ENCODE peak calls at places on chromosomes 1 and 21, in seven cellular contexts. Z is fibroblast of lung, W is PC-3, T is mammary epithelial cell, A is HepG2, U is hepatocyte, X is DND-41. P is an unnamed sample.
A peak's percentile ranks its signal among the peaks of the same experiment; 100 is the strongest.

GRCh38 chr1:109931189-109931672 is 20.6 kb downstream of the CSF1 start:
- DNase-seq in U (peak; percentile 72), T (no peak), X (no peak), W (peak; percentile 42), A (peak; percentile 82), Z (peak; percentile 85), P (peak; percentile 97)

GRCh38 chr1:216075339-216075738 is 347.9 kb downstream of the USH2A start:
- DNase-seq in T (no peak), U (no peak), Z (peak; percentile 23), W (peak; percentile 42), A (no peak), X (no peak), P (no peak)

GRCh38 chr21:18725653-18726052 is 322.1 kb upstream of the TMPRSS15 start:
- DNase-seq in A (no peak), Z (no peak), T (no peak), W (peak; percentile 47), U (no peak), X (no peak), P (peak; percentile 9)

GRCh38 chr1:41919764-41920397 is 1.2 kb upstream of the HIVEP3 start:
- DNase-seq in X (peak; percentile 95), A (no peak), T (no peak), U (peak; percentile 37), Z (peak; percentile 18), W (no peak), P (peak; percentile 56)

GRCh38 chr1:7228252-7228961 is 443.2 kb downstream of the CAMTA1 start:
- DNase-seq in Z (no peak), T (no peak), A (no peak), U (no peak), W (no peak), X (no peak), P (no peak)

GRCh38 chr1:24929091-24929875 is 793 bp downstream of the RUNX3 start:
- DNase-seq in T (peak; percentile 21), W (peak; percentile 13), U (peak; percentile 30), A (no peak), Z (no peak), X (peak; percentile 53), P (peak; percentile 64)

GRCh38 chr1:8152731-8153702 is 126.9 kb upstream of the ERRFI1 start:
- DNase-seq in T (no peak), W (no peak), A (no peak), U (no peak), X (peak; percentile 62), Z (no peak), P (no peak)

GRCh38 chr1:7301346-7301993 is 469.6 kb upstream of the VAMP3 start:
- DNase-seq in X (no peak), U (no peak), T (no peak), A (no peak), Z (no peak), W (no peak), P (no peak)

GRCh38 chr1:1178794-1179331 is 5.2 kb downstream of the TTLL10 start:
- DNase-seq in Z (no peak), X (no peak), T (no peak), W (no peak), A (no peak), U (no peak), P (peak; percentile 1)

GRCh38 chr1:201786824-201787223 is 42.1 kb upstream of the IPO9 start:
- DNase-seq in X (no peak), A (no peak), U (no peak), T (no peak), W (no peak), Z (no peak), P (no peak)

GRCh38 chr1:3483801-3484444 is 29.5 kb downstream of the ARHGEF16 start:
- DNase-seq in A (peak; percentile 36), X (peak; percentile 40), U (peak; percentile 68), W (peak; percentile 69), Z (no peak), T (no peak), P (peak; percentile 59)

GRCh38 chr1:19606817-19607706 is 37.0 kb upstream of the NBL1 start:
- DNase-seq in W (no peak), X (peak; percentile 10), Z (peak; percentile 67), A (no peak), U (no peak), T (no peak), P (no peak)

GRCh38 chr1:27045973-27046558 is 33.4 kb upstream of the TENT5B start:
- DNase-seq in U (peak; percentile 76), X (peak; percentile 66), T (peak; percentile 72), W (peak; percentile 72), A (peak; percentile 38), Z (peak; percentile 54), P (peak; percentile 87)

GRCh38 chr1:230123280-230124186 is 56.5 kb downstream of the GALNT2 start:
- DNase-seq in A (peak; percentile 35), U (no peak), X (peak; percentile 73), Z (peak; percentile 68), W (no peak), T (peak; percentile 48), P (no peak)

GRCh38 chr1:5297199-5297877 is 642.9 kb downstream of the AJAP1 start:
- DNase-seq in Z (no peak), T (no peak), A (no peak), U (no peak), W (no peak), X (no peak), P (no peak)

GRCh38 chr1:155177918-155178281 is 4.3 kb downstream of the TRIM46 start:
- DNase-seq in U (no peak), A (no peak), T (no peak), X (no peak), Z (no peak), W (no peak), P (no peak)

GRCh38 chr1:37035828-37036666 is 1.7 kb upstream of the GRIK3 start:
- DNase-seq in W (no peak), A (no peak), Z (no peak), T (no peak), U (no peak), X (no peak), P (peak; percentile 68)

GRCh38 chr1:243508303-243508713 is 252.5 kb downstream of the SDCCAG8 start:
- DNase-seq in A (no peak), W (no peak), X (peak; percentile 61), U (no peak), T (no peak), Z (no peak), P (peak; percentile 16)

GRCh38 chr1:234782821-234783220 is 172.8 kb upstream of the IRF2BP2 start:
- DNase-seq in W (peak; percentile 3), Z (no peak), X (no peak), T (no peak), U (no peak), A (no peak), P (peak; percentile 32)

GRCh38 chr1:67350783-67351182 is 43.1 kb downstream of the IL12RB2 start:
- DNase-seq in Z (no peak), X (peak; percentile 8), W (no peak), U (no peak), T (peak; percentile 71), A (no peak), P (no peak)

GRCh38 chr1:27018316-27018715 is 5.7 kb upstream of the TENT5B start:
- DNase-seq in T (no peak), U (no peak), Z (no peak), X (no peak), A (no peak), W (no peak), P (no peak)

DNA sequence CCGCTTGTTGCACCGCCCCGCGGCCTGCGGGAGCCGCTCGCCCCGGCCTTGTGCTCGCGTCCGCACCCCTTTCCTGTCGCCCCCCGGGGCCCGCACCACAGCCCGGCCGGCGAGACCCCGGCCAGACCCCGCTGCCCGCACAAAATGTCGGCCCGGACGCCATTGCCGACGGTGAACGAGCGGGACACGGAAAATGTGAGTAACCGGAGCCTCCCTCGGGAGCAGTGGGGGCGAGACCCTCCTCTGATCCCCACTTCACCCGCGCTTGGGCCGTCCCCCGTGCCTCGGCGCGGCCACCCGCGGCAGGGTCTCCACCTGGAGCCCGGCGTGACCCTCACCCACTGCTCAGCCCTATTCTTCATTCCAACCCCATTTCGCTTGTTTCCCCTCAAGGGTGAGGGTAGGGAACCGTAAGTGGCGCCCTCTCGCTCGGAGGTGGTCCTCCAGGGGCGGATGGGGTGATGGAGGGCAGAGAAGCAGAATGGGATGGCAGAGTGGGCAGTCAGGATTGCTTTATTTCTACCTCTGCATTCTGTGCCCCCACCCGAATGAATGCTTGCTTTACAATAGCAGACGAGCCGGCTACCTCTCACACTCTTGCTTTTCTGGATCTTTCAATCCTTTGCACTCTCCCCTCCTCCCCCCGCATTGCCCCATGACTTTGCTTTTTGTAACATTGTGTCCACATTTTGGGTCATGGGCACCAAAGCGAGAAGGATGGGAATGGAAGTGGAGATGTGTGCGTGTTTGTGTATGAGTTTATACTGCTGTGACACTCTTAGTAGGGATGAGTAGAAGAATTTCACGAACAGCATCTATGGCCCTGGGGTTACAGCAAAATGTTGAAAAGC is 968 bp downstream of the MARK1 start:
- DNase-seq in Z (no peak), X (no peak), U (peak; percentile 32), A (no peak), W (no peak), T (peak; percentile 36), P (peak; percentile 55)
- TF ChIP-seq EZH2 in Z (no peak), X (no peak), U (no peak), A (peak; percentile 78), W (peak; percentile 99), T (no peak), P (no peak)

GRCh38 chr1:91885716-91886506 is at the start of gene TGFBR3:
- DNase-seq in U (peak; percentile 93), Z (peak; percentile 96), X (peak; percentile 72), T (peak; percentile 62), W (peak; percentile 70), A (peak; percentile 70), P (peak; percentile 90)

GRCh38 chr1:91883470-91883869 is 2.5 kb downstream of the TGFBR3 start:
- DNase-seq in X (no peak), W (peak; percentile 68), A (peak; percentile 23), U (peak; percentile 28), T (no peak), Z (peak; percentile 75), P (no peak)

GRCh38 chr1:91881280-91881679 is 4.7 kb downstream of the TGFBR3 start:
- DNase-seq in U (no peak), A (no peak), Z (no peak), X (no peak), W (no peak), T (no peak), P (no peak)

GRCh38 chr1:91884459-91885290 is 1.3 kb downstream of the TGFBR3 start:
- DNase-seq in X (no peak), T (no peak), W (peak; percentile 19), U (peak; percentile 20), A (peak; percentile 43), Z (peak; percentile 46), P (peak; percentile 59)

GRCh38 chr1:91885331-91885715 is 628 bp downstream of the TGFBR3 start:
- DNase-seq in X (no peak), A (no peak), U (peak; percentile 30), Z (no peak), W (peak; percentile 9), T (no peak), P (peak; percentile 40)
- TF ChIP-seq EZH2 in X (no peak), A (no peak), U (no peak), Z (no peak), W (no peak), T (no peak), P (peak; percentile 53)

GRCh38 chr1:148310807-148311206 is 158.7 kb upstream of the NBPF11 start:
- DNase-seq in A (no peak), W (no peak), Z (no peak), X (no peak), U (no peak), T (no peak), P (no peak)
- TF ChIP-seq EZH2 in A (no peak), W (no peak), Z (no peak), X (no peak), U (no peak), T (no peak), P (no peak)

GRCh38 chr1:33032126-33032869 is 4.4 kb downstream of the AK2 start:
- DNase-seq in Z (peak; percentile 49), U (no peak), A (no peak), T (no peak), X (no peak), W (no peak), P (no peak)
- TF ChIP-seq EZH2 in Z (no peak), U (no peak), A (no peak), T (no peak), X (no peak), W (no peak), P (no peak)

GRCh38 chr1:38817958-38818705 is 41.4 kb downstream of the RRAGC start:
- DNase-seq in A (no peak), X (no peak), W (no peak), Z (peak; percentile 5), T (no peak), U (peak; percentile 74), P (peak; percentile 91)
- TF ChIP-seq EZH2 in A (no peak), X (no peak), W (peak; percentile 42), Z (peak; percentile 64), T (peak; percentile 19), U (peak; percentile 54), P (peak; percentile 63)

P was measured in neural progenitor cell.